ENCODE peak calls at places on chromosome 19, in seven cellular contexts. L is fibroblast of pulmonary artery, I is cardiac fibroblast, W is GM12865, F is tibial nerve, M is GM06990, E is heart right ventricle. Z is an unnamed sample.

GRCh38 chr19:50893047-50893737 is 18.0 kb downstream of the KLK4 start:
- DNase-seq in I (no peak), E (no peak), L (no peak), F (no peak), W (peak), M (no peak), Z (no peak)

GRCh38 chr19:17794731-17795494 is at the start of gene B3GNT3:
- DNase-seq in M (no peak), E (peak), F (no peak), L (peak), W (no peak), I (peak), Z (no peak)

GRCh38 chr19:47507031-47507430 is 7.8 kb downstream of the NAPA start:
- DNase-seq in W (no peak), F (no peak), M (no peak), E (no peak), I (no peak), L (no peak), Z (no peak)

GRCh38 chr19:12913011-12913561 is 6.0 kb downstream of the SYCE2 start:
- DNase-seq in L (peak), W (no peak), E (peak), M (no peak), I (peak), F (peak), Z (peak)

GRCh38 chr19:36745870-36746269 is 26.7 kb downstream of the ZNF850 start:
- DNase-seq in W (no peak), F (no peak), M (no peak), I (no peak), L (no peak), E (no peak), Z (no peak)

GRCh38 chr19:47391510-47392223 is 27.7 kb downstream of the MEIS3 start:
- DNase-seq in F (peak), L (peak), I (peak), E (peak), W (peak), M (peak), Z (peak)

GRCh38 chr19:10751109-10751972 is 33.5 kb downstream of the DNM2 start:
- DNase-seq in I (peak), W (no peak), F (no peak), E (no peak), M (no peak), L (peak), Z (no peak)

GRCh38 chr19:46766569-46767317 is 20.5 kb upstream of the STRN4 start:
- DNase-seq in L (no peak), W (peak), I (peak), M (no peak), F (no peak), E (no peak), Z (peak)

GRCh38 chr19:47512183-47512947 is 2.5 kb downstream of the NAPA start:
- DNase-seq in M (no peak), I (peak), W (no peak), L (peak), F (peak), E (no peak), Z (peak)

GRCh38 chr19:933553-933882 is 7.7 kb downstream of the ARID3A start:
- DNase-seq in L (no peak), I (no peak), F (no peak), M (no peak), E (no peak), W (no peak), Z (no peak)

GRCh38 chr19:33514885-33515485 is 6.6 kb downstream of the PEPD start:
- DNase-seq in L (no peak), W (no peak), I (peak), E (peak), F (peak), M (no peak), Z (peak)

GRCh38 chr19:18156841-18157464 is 4.0 kb downstream of the PIK3R2 start:
- DNase-seq in W (no peak), F (peak), M (no peak), L (peak), I (peak), E (peak), Z (peak)

GRCh38 chr19:5913739-5914357 is at the start of gene CAPS:
- DNase-seq in E (peak), F (no peak), M (no peak), L (peak), I (peak), W (no peak), Z (peak)

GRCh38 chr19:31838163-31838798 is 489.0 kb upstream of the TSHZ3 start:
- DNase-seq in E (no peak), W (no peak), M (no peak), I (no peak), F (no peak), L (no peak), Z (no peak)

GRCh38 chr19:7533925-7534480 is 1.5 kb upstream of the PNPLA6 start:
- DNase-seq in I (peak), L (peak), M (peak), F (peak), E (peak), W (peak), Z (peak)

GRCh38 chr19:41031926-41032325 is 40.8 kb downstream of the CYP2B6 start:
- DNase-seq in W (no peak), L (no peak), I (no peak), E (no peak), F (no peak), M (no peak), Z (no peak)

GRCh38 chr19:13149628-13150186 is 468 bp downstream of the STX10 start:
- DNase-seq in F (no peak), W (peak), I (peak), E (peak), L (peak), M (no peak), Z (peak)

GRCh38 chr19:48480476-48481190 is 11.5 kb downstream of the CYTH2 start:
- DNase-seq in M (no peak), F (peak), L (no peak), W (no peak), I (peak), E (peak), Z (peak)

GRCh38 chr19:31220540-31220939 is 128.7 kb downstream of the TSHZ3 start:
- DNase-seq in L (peak), E (no peak), F (no peak), W (no peak), M (no peak), I (peak), Z (peak)

GRCh38 chr19:40231544-40232424 is 5.3 kb upstream of the CCNP start:
- DNase-seq in M (no peak), F (no peak), I (no peak), L (no peak), W (no peak), E (no peak), Z (peak)

GRCh38 chr19:19489804-19490204 is 25.5 kb downstream of the TSSK6 start:
- DNase-seq in W (no peak), E (no peak), I (no peak), L (no peak), F (no peak), M (no peak), Z (no peak)

GRCh38 chr19:3556978-3557460 is 367 bp downstream of the MFSD12 start:
- DNase-seq in E (no peak), I (no peak), L (no peak), M (peak), W (peak), F (no peak), Z (peak)

GRCh38 chr19:54660306-54660705 is 2.5 kb upstream of the LILRB4 start:
- DNase-seq in F (no peak), M (no peak), L (no peak), W (no peak), I (no peak), E (no peak), Z (no peak)

GRCh38 chr19:54662730-54663129 is at the start of gene LILRB4:
- DNase-seq in I (no peak), F (peak), W (peak), E (peak), M (no peak), L (no peak), Z (no peak)

GRCh38 chr19:54665530-54665929 is 2.7 kb downstream of the LILRB4 start:
- DNase-seq in I (no peak), L (no peak), M (no peak), E (no peak), W (no peak), F (no peak), Z (no peak)

GRCh38 chr19:54660967-54661366 is 1.8 kb upstream of the LILRB4 start:
- DNase-seq in M (peak), E (no peak), I (no peak), F (no peak), L (no peak), W (peak), Z (no peak)

DNA sequence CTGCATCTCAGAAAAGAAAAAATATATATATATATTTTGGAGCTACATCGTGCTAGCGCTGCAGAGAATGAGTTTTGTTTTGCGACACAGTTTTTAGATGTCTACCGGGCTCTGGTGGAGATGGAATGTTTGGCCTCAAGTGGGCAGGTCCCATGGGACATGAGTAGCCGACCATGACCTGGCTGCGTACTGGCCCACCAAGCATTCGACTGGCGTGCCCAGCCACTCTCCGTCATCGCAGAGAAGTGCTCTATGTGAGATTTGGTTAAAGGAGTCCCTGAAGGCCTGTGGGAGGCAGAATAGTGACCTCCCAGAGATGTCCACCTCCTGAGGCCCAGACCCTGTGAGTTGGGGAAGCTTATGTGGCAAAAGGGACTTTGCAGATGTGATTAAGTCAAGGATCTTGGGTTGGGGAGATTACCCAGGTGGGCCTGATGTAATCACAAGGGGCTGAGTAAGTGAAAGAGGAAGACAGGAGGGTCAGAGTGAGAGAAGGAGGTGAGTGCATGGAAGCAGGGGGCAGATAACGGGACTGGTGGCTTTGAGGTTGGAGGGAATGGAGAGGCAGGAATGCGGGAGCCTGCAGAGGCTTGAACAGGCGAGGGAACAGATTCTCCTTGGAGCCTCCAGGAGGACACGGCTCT is 817 bp upstream of the LILRB4 start:
- DNase-seq in W (peak), F (no peak), M (no peak), L (no peak), I (no peak), E (no peak), Z (no peak)
- H3K4me3 ChIP-seq in W (peak), F (no peak), M (peak), L (no peak), I (no peak), E (no peak), Z (no peak)

GRCh38 chr19:39083983-39084731 is at the start of gene ACP7:
- DNase-seq in M (no peak), E (no peak), W (no peak), I (no peak), L (no peak), F (no peak), Z (no peak)
- TF ChIP-seq CTCF in M (no peak), E (no peak), W (no peak), I (no peak), L (no peak), F (no peak), Z (no peak)

GRCh38 chr19:52648336-52648990 is 10.3 kb upstream of the ZNF83 start:
- DNase-seq in M (no peak), L (peak), I (peak), F (no peak), E (no peak), W (no peak), Z (no peak)
- H3K4me3 ChIP-seq in M (no peak), L (no peak), I (no peak), F (no peak), E (no peak), W (no peak), Z (no peak)

GRCh38 chr19:44641866-44642265 is 1.8 kb upstream of the PVR start:
- DNase-seq in L (no peak), I (no peak), E (no peak), F (no peak), M (no peak), W (no peak), Z (no peak)

GRCh38 chr19:44645407-44646048 is 1.8 kb downstream of the PVR start:
- DNase-seq in M (no peak), E (no peak), I (no peak), W (no peak), F (no peak), L (no peak), Z (no peak)

GRCh38 chr19:44642375-44642774 is 1.3 kb upstream of the PVR start:
- DNase-seq in F (no peak), W (no peak), E (no peak), L (no peak), I (no peak), M (no peak), Z (no peak)

GRCh38 chr19:44644391-44645016 is 794 bp downstream of the PVR start:
- DNase-seq in M (no peak), W (no peak), E (no peak), F (no peak), L (peak), I (peak), Z (peak)

GRCh38 chr19:44643605-44644390 is at the start of gene PVR:
- DNase-seq in I (peak), M (peak), W (peak), L (peak), E (peak), F (no peak), Z (peak)
- TF ChIP-seq CTCF in I (no peak), M (no peak), W (no peak), L (no peak), E (no peak), F (no peak), Z (no peak)

DNA sequence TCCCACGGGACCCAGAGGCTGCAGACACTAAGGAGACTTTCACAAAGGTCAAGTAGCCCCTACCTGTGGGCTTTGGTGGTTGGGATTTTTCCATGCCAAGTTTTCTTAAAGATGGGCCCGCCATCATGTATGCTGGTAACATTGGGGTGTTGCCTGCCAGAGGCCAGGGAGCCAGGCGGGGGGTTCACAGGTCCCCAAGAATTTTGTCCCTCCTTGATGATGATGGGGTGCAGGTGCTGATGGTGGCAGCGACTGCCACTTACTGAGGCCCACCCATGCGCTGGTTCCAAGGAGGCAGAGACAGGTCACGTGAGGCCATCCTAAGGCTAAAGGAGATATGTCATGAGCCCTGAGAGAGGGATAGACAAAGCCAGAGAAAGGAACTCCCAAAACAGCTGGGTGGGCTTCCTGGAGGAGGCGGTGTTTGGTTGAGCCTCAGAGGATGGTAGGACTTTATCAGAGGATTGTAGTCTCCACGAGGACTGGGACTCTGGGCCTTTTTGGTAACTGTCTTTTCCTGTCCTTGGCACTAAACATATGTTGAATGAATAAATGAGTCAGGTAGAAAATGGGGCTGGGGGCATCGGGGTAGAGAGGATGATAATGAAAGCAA is 14.4 kb downstream of the PLEKHF1 start:
- DNase-seq in I (no peak), M (no peak), W (no peak), L (no peak), E (no peak), F (no peak), Z (no peak)
- H3K4me3 ChIP-seq in I (no peak), M (no peak), W (peak), L (no peak), E (no peak), F (no peak), Z (no peak)

DNA sequence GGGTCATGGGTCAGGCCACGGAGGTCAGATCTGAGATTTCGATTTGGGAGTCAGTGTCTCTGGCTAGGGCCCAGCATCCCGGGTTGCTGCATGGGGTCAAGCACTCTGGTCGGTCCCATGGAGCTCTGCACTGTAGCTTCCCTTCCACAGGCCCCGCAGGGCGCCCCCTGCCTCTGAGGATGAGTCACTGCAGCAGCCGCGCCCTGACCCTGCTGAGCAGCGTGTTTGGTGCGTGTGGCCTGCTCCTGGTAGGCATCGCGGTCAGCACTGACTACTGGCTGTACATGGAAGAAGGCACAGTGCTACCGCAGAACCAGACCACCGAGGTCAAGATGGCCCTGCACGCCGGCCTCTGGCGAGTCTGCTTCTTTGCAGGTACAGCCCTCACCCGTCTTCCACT is 3.6 kb downstream of the CACNG7 start:
- DNase-seq in M (no peak), E (no peak), W (no peak), F (no peak), I (no peak), L (no peak), Z (no peak)
- TF ChIP-seq CTCF in M (peak), E (no peak), W (no peak), F (no peak), I (peak), L (peak), Z (peak)

DNA sequence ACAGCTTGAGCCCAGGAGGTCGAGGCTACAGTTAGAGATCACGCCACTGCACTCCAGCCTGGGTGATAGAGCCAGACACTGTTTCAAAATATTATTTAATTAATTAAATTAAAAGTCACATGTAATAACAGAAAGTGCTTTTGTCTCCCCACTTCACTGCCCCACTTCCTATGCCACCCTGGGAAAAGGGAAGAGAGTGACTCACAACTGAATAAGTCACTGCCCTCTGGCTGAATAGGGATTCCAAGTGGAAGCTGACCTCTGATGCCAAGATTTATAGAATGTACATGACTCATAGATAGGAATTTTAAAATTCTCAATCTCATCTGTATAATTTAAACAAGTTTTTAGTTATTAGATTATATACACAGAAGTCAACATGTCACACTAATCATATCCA is 22.2 kb upstream of the ERVV-1 start:
- DNase-seq in W (no peak), E (no peak), F (no peak), L (peak), I (peak), M (no peak), Z (peak)
- H3K4me3 ChIP-seq in W (no peak), E (no peak), F (no peak), L (no peak), I (no peak), M (no peak), Z (no peak)

DNA sequence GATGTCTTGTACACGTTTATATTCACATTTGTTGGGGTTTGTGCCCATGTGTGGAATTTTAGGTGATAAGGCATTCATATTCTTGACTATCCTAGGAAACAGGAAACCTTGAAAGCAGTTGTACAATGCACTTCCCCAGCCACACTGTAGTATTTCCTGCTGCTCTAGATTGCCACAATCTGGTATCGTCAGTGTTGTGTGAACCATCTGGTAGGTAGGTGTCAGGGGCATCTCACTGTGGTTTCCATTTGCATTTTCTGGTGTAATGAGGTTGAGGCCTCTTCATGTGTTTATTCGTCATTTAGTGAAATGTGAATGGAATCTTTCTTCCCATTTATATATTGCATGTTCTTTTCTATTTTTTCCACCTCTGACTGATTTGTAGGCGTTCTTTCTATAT is 76.6 kb downstream of the SCGB2B2 start:
- DNase-seq in F (no peak), M (no peak), E (no peak), L (no peak), I (no peak), W (no peak), Z (no peak)
- TF ChIP-seq CTCF in F (no peak), M (no peak), E (no peak), L (no peak), I (no peak), W (no peak), Z (no peak)